ENCODE peak calls at places on chromosome 6, in nine cellular contexts. F is mucosa of descending colon, T is WTC11, Z is fibroblast of pulmonary artery, N is glutamatergic neuron, K is fibroblast of mammary gland, L is PC-9, S is IMR-90, X is ovary. R is an unnamed sample.

GRCh38 chr6:13432526-13433218 is 54.7 kb downstream of the GFOD1 start:
- DNase-seq in N (no peak), Z (no peak), X (no peak), K (peak; percentile 63), F (no peak), S (no peak), T (no peak), L (no peak), R (no peak)

GRCh38 chr6:138011413-138011812 is 95.8 kb downstream of the PERP start:
- DNase-seq in K (peak; percentile 31), X (no peak), L (no peak), S (no peak), T (no peak), F (no peak), Z (no peak), N (no peak), R (no peak)

GRCh38 chr6:12065321-12066140 is 53.4 kb downstream of the HIVEP1 start:
- DNase-seq in T (no peak), F (no peak), S (no peak), X (no peak), L (no peak), N (no peak), Z (no peak), K (no peak), R (no peak)

GRCh38 chr6:35300848-35301247 is 3.2 kb downstream of the DEF6 start:
- DNase-seq in T (no peak), X (no peak), K (no peak), L (no peak), N (no peak), Z (no peak), F (no peak), S (no peak), R (no peak)

GRCh38 chr6:75611702-75612375 is 10.2 kb downstream of the SENP6 start:
- DNase-seq in N (no peak), S (peak; percentile 33), F (no peak), X (no peak), K (peak; percentile 48), T (no peak), Z (no peak), L (no peak), R (no peak)

GRCh38 chr6:133265066-133265465 is 23.9 kb downstream of the EYA4 start:
- DNase-seq in Z (no peak), N (no peak), F (no peak), X (no peak), T (no peak), S (no peak), K (no peak), L (no peak), R (no peak)

GRCh38 chr6:108941867-108942266 is 93.6 kb downstream of the ARMC2 start:
- DNase-seq in T (no peak), Z (no peak), F (no peak), N (no peak), X (no peak), S (no peak), K (no peak), L (no peak), R (no peak)

GRCh38 chr6:8131265-8131897 is 29.0 kb upstream of the EEF1E1 start:
- DNase-seq in L (peak; percentile 45), X (peak; percentile 30), Z (peak; percentile 77), S (peak; percentile 70), N (peak; percentile 56), F (no peak), T (peak; percentile 65), K (peak; percentile 71), R (peak; percentile 71)

GRCh38 chr6:84776392-84776791 is 12.0 kb upstream of the TBX18 start:
- DNase-seq in T (no peak), F (no peak), L (no peak), Z (no peak), X (no peak), N (no peak), K (no peak), S (no peak), R (no peak)

GRCh38 chr6:127481628-127482027 is 22.4 kb upstream of the KIAA0408 start:
- DNase-seq in F (no peak), Z (peak; percentile 73), T (no peak), K (peak; percentile 62), S (peak; percentile 68), X (no peak), N (no peak), L (peak; percentile 73), R (no peak)

GRCh38 chr6:156687875-156688549 is 89.2 kb upstream of the ARID1B start:
- DNase-seq in N (peak; percentile 34), F (no peak), S (peak; percentile 14), X (peak; percentile 44), K (peak; percentile 45), Z (peak; percentile 45), L (no peak), T (peak; percentile 18), R (peak; percentile 23)

GRCh38 chr6:138562691-138563090 is 63.4 kb upstream of the NHSL1 start:
- DNase-seq in L (no peak), X (no peak), S (no peak), T (no peak), K (no peak), N (no peak), Z (no peak), F (no peak), R (no peak)

GRCh38 chr6:111573892-111574800 is 31.5 kb downstream of the TRAF3IP2 start:
- DNase-seq in Z (peak; percentile 93), L (no peak), S (peak; percentile 98), X (no peak), T (no peak), F (no peak), K (peak; percentile 98), N (no peak), R (no peak)

GRCh38 chr6:7129784-7130569 is 22.2 kb downstream of the RREB1 start:
- DNase-seq in K (peak; percentile 89), S (peak; percentile 65), F (no peak), L (no peak), N (no peak), X (no peak), Z (no peak), T (no peak), R (no peak)

GRCh38 chr6:10425973-10426780 is 11.3 kb upstream of the TFAP2A start:
- DNase-seq in N (peak; percentile 44), T (peak; percentile 60), Z (no peak), X (no peak), S (no peak), F (no peak), L (no peak), K (no peak), R (peak; percentile 69)

GRCh38 chr6:151359486-151359885 is 31.9 kb downstream of the ZBTB2 start:
- DNase-seq in F (no peak), S (no peak), L (no peak), N (no peak), T (no peak), X (no peak), K (no peak), Z (no peak), R (no peak)

GRCh38 chr6:90502381-90502780 is 84.5 kb downstream of the MAP3K7 start:
- DNase-seq in F (no peak), K (no peak), N (no peak), S (no peak), L (no peak), Z (no peak), T (no peak), X (no peak), R (no peak)

GRCh38 chr6:43355862-43356590 is 13.4 kb downstream of the ZNF318 start:
- DNase-seq in K (no peak), Z (peak; percentile 40), X (no peak), L (no peak), S (peak; percentile 15), F (no peak), N (no peak), T (peak; percentile 22), R (no peak)

GRCh38 chr6:5782783-5783567 is 223.8 kb downstream of the NRN1 start:
- DNase-seq in Z (no peak), L (no peak), F (peak; percentile 94), N (no peak), S (peak; percentile 22), T (no peak), X (no peak), K (no peak), R (no peak)
- TF ChIP-seq CTCF in Z (no peak), L (no peak), F (no peak), N (no peak), S (no peak), T (no peak), X (no peak), K (no peak), R (no peak)

DNA sequence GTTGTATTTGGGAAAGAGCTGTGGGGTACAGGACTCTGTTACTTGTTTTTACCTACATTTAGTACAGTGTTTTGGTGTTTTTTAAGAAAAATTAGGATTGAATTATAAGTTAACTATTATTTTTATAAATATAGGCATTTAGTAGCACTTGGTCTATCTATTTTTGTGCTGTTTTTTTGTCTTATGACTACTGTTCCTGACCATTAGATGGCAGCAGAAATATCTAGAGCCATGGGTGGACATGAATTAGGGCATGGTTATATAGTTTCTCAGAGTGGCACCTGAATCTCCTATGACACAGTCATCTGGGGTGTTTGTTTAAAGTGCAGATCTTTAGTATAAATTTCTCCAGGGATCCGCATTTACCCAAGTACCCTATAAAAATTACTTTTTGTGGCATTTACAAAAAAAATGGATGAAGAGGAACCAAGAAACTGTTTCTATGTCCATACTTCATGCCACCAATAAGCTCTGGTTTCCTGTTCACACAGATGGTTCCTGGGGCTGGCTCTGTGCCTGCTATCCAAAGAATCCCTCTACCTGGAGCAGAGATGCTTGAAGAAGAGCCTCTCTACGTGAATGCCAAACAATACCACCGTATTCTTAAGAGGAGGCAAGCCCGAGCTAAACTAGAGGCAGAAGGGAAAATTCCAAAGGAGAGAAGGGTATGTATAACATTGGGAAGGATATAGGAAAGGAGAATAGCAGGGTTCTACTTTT is 19.8 kb downstream of the NFYA start:
- DNase-seq in Z (peak; percentile 56), K (peak; percentile 44), S (peak; percentile 37), X (no peak), L (no peak), N (no peak), T (no peak), F (no peak), R (no peak)
- TF ChIP-seq CTCF in Z (peak; percentile 59), K (peak; percentile 41), S (peak; percentile 47), X (no peak), L (peak; percentile 55), N (no peak), T (no peak), F (no peak), R (no peak)

DNA sequence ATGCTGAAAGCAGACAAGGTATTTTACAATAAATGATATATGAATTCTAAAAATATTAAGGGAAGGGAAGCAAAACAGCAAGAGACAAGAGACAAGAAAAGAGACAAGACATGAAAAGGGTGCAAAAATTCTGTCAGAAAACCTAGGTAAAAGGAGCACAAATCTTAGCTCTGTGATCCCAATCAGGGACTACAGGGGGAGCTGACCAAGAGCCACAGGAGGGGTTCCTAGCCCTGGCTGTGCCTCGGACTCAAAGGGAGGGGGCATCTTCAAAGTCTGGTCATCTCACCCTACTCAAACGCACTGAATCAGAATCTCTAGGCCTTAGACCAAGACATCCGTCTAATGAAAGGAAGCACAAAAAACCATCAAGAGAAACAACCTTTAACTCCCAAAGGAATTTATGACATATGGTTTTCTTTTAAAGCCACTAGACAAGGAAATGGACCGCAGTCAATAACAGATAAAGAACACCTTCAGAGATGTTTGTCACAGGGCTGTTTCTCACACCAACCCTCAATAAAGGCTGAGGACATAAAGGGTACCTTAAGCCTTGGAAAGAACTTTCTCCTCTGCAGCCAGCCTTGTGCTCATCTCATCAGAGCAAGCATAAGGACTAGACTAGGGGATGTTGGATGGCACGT is 130.4 kb upstream of the CDYL start:
- DNase-seq in F (no peak), Z (no peak), N (no peak), X (no peak), T (peak; percentile 25), K (no peak), S (no peak), L (no peak), R (no peak)
- TF ChIP-seq CTCF in F (no peak), Z (peak; percentile 6), N (no peak), X (no peak), T (no peak), K (peak; percentile 8), S (peak; percentile 5), L (no peak), R (no peak)

GRCh38 chr6:29665942-29666825 is 9.3 kb downstream of the MOG start:
- DNase-seq in S (no peak), X (no peak), K (no peak), T (no peak), F (no peak), L (no peak), N (no peak), Z (no peak), R (no peak)
- TF ChIP-seq CTCF in S (no peak), X (no peak), K (no peak), T (no peak), F (no peak), L (no peak), N (no peak), Z (no peak), R (no peak)